ENCODE peak calls at places on chromosome 16, in nine cellular contexts. Y is GM23248, H is GM23338, Q is OCI-LY7, P is PC-3, F is neural progenitor cell, A is SK-N-SH, U is MM.1S, J is HCT116. X is an unnamed sample.

GRCh38 chr16:69931631-69932030 is 19.5 kb upstream of the CLEC18A start:
- DNase-seq in J (no peak), F (no peak), U (no peak), Q (no peak), H (no peak), Y (no peak), P (no peak), A (no peak), X (no peak)

GRCh38 chr16:83779881-83780280 is 27.9 kb upstream of the HSBP1 start:
- DNase-seq in H (no peak), Q (no peak), J (no peak), F (no peak), A (peak; percentile 30), Y (peak; percentile 48), U (no peak), P (peak; percentile 25), X (no peak)

GRCh38 chr16:28200661-28201060 is 11.1 kb downstream of the XPO6 start:
- DNase-seq in A (no peak), Q (no peak), U (no peak), H (no peak), F (no peak), Y (no peak), J (no peak), P (no peak), X (no peak)

GRCh38 chr16:12341423-12341822 is 364.9 kb downstream of the SNX29 start:
- DNase-seq in U (no peak), F (no peak), A (no peak), H (no peak), Y (peak; percentile 80), Q (no peak), P (peak; percentile 89), J (peak; percentile 68), X (peak; percentile 20)

GRCh38 chr16:15843635-15844279 is 13.1 kb downstream of the MYH11 start:
- DNase-seq in U (no peak), H (no peak), J (no peak), A (no peak), Q (no peak), P (no peak), F (no peak), Y (peak; percentile 24), X (no peak)

GRCh38 chr16:649646-650045 is 481 bp downstream of the WDR90 start:
- DNase-seq in Y (peak; percentile 59), H (no peak), P (no peak), A (peak; percentile 74), Q (peak; percentile 30), J (no peak), F (no peak), U (peak; percentile 32), X (no peak)

GRCh38 chr16:14454391-14454790 is 175.7 kb downstream of the PARN start:
- DNase-seq in Y (peak; percentile 68), P (peak; percentile 27), H (no peak), F (no peak), Q (no peak), A (no peak), U (no peak), J (no peak), X (no peak)

GRCh38 chr16:25063865-25064264 is 47.7 kb upstream of the LCMT1 start:
- DNase-seq in F (no peak), P (no peak), Q (no peak), U (no peak), H (no peak), A (no peak), J (no peak), Y (peak; percentile 70), X (no peak)

GRCh38 chr16:46929378-46930332 is 43.8 kb downstream of the DNAJA2 start:
- DNase-seq in H (peak; percentile 84), Q (peak; percentile 65), F (peak; percentile 70), J (peak; percentile 18), Y (peak; percentile 66), U (peak; percentile 69), A (peak; percentile 92), P (peak; percentile 64), X (peak; percentile 67)

GRCh38 chr16:88504489-88505404 is 51.7 kb downstream of the ZFPM1 start:
- DNase-seq in A (no peak), H (no peak), F (no peak), J (no peak), U (no peak), P (no peak), Y (no peak), Q (no peak), X (peak; percentile 85)
- H3K27ac ChIP-seq in A (no peak overlapping the region), H (no peak overlapping the region), F (no peak overlapping the region), J (peak overlapping the region; percentile 21), U (no peak overlapping the region), P (no peak overlapping the region), Y (no peak overlapping the region), Q (no peak overlapping the region), X (peak overlapping the region; percentile 98)

GRCh38 chr16:67279296-67280089 is at the start of gene PLEKHG4:
- DNase-seq in U (peak; percentile 87), H (peak; percentile 86), F (peak; percentile 86), A (peak; percentile 99), Y (peak; percentile 86), P (peak; percentile 74), Q (peak; percentile 46), J (peak; percentile 52), X (peak; percentile 90)
- TF ChIP-seq EZH2phosphoT487 in U (no peak), H (no peak), F (no peak), A (no peak), Y (no peak), P (no peak), Q (no peak), J (no peak), X (no peak)

GRCh38 chr16:81456523-81457325 is 12.1 kb downstream of the CMIP start:
- DNase-seq in J (no peak), U (no peak), P (no peak), Q (no peak), F (no peak), A (no peak), Y (no peak), H (no peak), X (peak; percentile 72)

GRCh38 chr16:81457326-81458133 is 12.9 kb downstream of the CMIP start:
- DNase-seq in P (no peak), Q (no peak), H (no peak), Y (peak; percentile 89), F (no peak), J (peak; percentile 16), A (no peak), U (no peak), X (peak; percentile 75)

GRCh38 chr16:81458827-81459598 is 14.4 kb downstream of the CMIP start:
- DNase-seq in Y (no peak), J (no peak), A (no peak), F (no peak), P (no peak), H (no peak), U (no peak), Q (no peak), X (no peak)

GRCh38 chr16:81460075-81460474 is 15.5 kb downstream of the CMIP start:
- DNase-seq in Y (no peak), Q (no peak), H (no peak), J (no peak), P (no peak), F (no peak), U (no peak), A (no peak), X (no peak)

GRCh38 chr16:81458149-81458669 is 13.6 kb downstream of the CMIP start:
- DNase-seq in A (no peak), U (no peak), J (no peak), Y (no peak), F (no peak), P (no peak), Q (no peak), H (no peak), X (no peak)
- H3K4me1 ChIP-seq in A (no peaks in the 10 kb centered on the region), U (no peaks in the 10 kb centered on the region), J (peaks cover 28% of the 10 kb centered on the region), Y (peaks cover 11% of the 10 kb centered on the region), F (no peaks in the 10 kb centered on the region), P (no peaks in the 10 kb centered on the region), Q (no peaks in the 10 kb centered on the region), H (peaks cover 14% of the 10 kb centered on the region), X (peaks cover 32% of the 10 kb centered on the region)

DNA sequence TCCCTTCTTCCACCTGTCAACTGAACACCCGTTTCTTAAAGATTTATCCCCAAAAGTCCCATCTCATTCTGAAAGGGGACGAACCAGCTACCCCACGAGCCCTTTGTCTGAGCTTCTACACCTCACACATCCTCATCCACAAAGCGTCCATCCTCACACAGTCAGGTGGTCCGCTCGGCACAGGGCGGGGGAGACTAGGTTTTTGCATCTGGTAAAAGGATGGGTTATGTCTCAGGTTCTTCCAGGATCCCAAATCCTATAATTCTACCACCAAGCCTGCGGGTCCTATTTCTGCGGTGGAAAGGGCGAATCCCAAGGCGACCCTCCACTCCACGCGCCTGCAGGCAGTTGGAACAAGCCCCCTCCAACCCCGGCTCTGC is 458 bp downstream of the GFOD2 start:
- DNase-seq in Q (peak; percentile 38), A (no peak), J (no peak), P (no peak), H (peak; percentile 57), U (peak; percentile 16), Y (peak; percentile 36), F (no peak), X (no peak)
- H3K27ac ChIP-seq in Q (peak overlapping the region; percentile 2), A (peak overlapping the region; percentile 77), J (peak overlapping the region; percentile 55), P (no peak overlapping the region), H (no peak overlapping the region), U (no peak overlapping the region), Y (peak overlapping the region; percentile 2), F (no peak overlapping the region), X (no peak overlapping the region)

DNA sequence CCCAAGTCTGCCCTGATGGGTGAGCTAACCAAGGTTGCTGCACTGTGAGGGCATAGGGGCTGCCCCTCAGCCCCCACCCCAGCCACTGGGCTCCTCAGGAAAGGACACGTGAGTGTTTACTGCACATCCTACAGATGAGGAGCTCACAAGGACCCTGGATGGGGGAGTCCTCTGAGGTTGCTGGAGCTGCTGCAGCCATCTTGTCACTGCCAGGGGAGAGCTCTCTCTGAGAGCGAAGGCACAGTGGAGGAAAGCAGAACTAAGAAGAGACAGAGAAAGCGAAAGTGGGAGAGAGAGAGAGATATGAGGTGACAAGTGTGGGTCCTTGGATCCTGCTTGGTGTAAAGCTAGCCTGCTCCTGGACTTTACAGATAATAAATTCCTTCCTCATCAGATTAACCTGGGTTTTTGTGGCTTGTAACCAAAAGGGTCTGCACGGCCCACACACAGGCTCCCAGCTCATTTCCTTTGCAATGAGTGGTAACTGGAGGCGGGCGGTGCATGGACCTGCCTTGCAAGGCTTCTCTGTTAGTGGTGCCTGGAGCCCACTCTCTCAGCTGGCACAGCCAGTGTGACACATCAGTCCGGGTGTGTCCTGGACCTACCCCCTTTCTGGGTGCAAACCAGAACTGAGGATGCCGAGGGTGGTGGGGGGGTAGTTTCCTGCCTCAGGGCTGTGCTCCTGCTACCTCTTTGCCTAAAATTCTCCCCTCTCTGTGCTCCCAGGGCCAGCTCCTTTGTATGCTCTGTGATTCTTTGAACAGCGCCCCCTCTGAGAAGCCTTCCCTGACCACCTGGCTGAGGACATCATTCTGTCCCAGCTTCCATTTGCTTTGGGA is 14.2 kb downstream of the SNX20 start:
- DNase-seq in Y (no peak), J (no peak), U (no peak), Q (no peak), A (no peak), F (no peak), P (no peak), H (peak; percentile 55), X (no peak)
- TF ChIP-seq EZH2phosphoT487 in Y (no peak), J (no peak), U (no peak), Q (no peak), A (no peak), F (no peak), P (no peak), H (no peak), X (no peak)

GRCh38 chr16:88810868-88811599 is 694 bp downstream of the APRT start:
- DNase-seq in A (peak; percentile 88), Q (peak; percentile 93), P (peak; percentile 56), J (peak; percentile 81), Y (peak; percentile 89), U (peak; percentile 63), H (peak; percentile 62), F (peak; percentile 77), X (peak; percentile 93)
- H3K4me1 ChIP-seq in A (peaks cover 10% of the 10 kb centered on the region), Q (peaks cover 24% of the 10 kb centered on the region), P (peaks cover 10% of the 10 kb centered on the region), J (peaks cover 57% of the 10 kb centered on the region), Y (peaks cover 13% of the 10 kb centered on the region), U (peaks cover 6% of the 10 kb centered on the region), H (no peaks in the 10 kb centered on the region), F (peaks cover 4% of the 10 kb centered on the region), X (peaks cover 17% of the 10 kb centered on the region)

X was measured in hepatocyte.